ENCODE peak calls at places on chromosomes 7 and 10, in five cellular contexts. N is Ammon's horn, I is germinal center, Y is ovary, R is activated gamma-delta T cell treated with Interleukin-2 at 50 U/mL for 16 hours. S is an unnamed sample.

GRCh38 chr10:89047397-89047796 is 56.8 kb downstream of the FAS start:
- DNase-seq in N (no peak), I (no peak), Y (no peak), R (no peak), S (no peak)

GRCh38 chr10:79376751-79377556 is 29.7 kb downstream of the PPIF start:
- DNase-seq in N (no peak), I (no peak), Y (no peak), R (no peak), S (no peak)

GRCh38 chr10:6649903-6650302 is 69.8 kb upstream of the PRKCQ start:
- DNase-seq in N (no peak), I (no peak), Y (no peak), R (no peak), S (peak)

GRCh38 chr7:139370943-139371313 is 11.2 kb downstream of the LUC7L2 start:
- DNase-seq in N (no peak), I (no peak), Y (no peak), R (no peak), S (no peak)

GRCh38 chr7:92485974-92486373 is 8.2 kb upstream of the ERVW-1 start:
- DNase-seq in N (no peak), I (no peak), Y (no peak), R (no peak), S (no peak)

GRCh38 chr10:92490387-92490786 is 83.5 kb downstream of the IDE start:
- DNase-seq in N (no peak), I (no peak), Y (no peak), R (no peak), S (no peak)

GRCh38 chr7:39356531-39356930 is 209.7 kb upstream of the YAE1 start:
- DNase-seq in N (no peak), I (no peak), Y (no peak), R (no peak), S (no peak)

GRCh38 chr7:117435475-117436043 is 8.3 kb upstream of the ASZ1 start:
- DNase-seq in N (no peak), I (no peak), Y (no peak), R (no peak), S (no peak)

GRCh38 chr10:14588084-14588937 is 186.4 kb downstream of the FAM107B start:
- DNase-seq in N (peak), I (no peak), Y (no peak), R (peak), S (peak)

GRCh38 chr10:84360634-84361365 is 32.4 kb downstream of the CCSER2 start:
- DNase-seq in N (peak), I (no peak), Y (no peak), R (no peak), S (no peak)

GRCh38 chr10:132554991-132555647 is 17.5 kb downstream of the INPP5A start:
- DNase-seq in N (no peak), I (peak), Y (peak), R (peak), S (no peak)

GRCh38 chr7:1449501-1449900 is 9.8 kb downstream of the MICALL2 start:
- DNase-seq in N (no peak), I (no peak), Y (no peak), R (no peak), S (no peak)

GRCh38 chr7:99824091-99824490 is 3.7 kb upstream of the CYP3A43 start:
- DNase-seq in N (no peak), I (no peak), Y (no peak), R (no peak), S (no peak)

GRCh38 chr10:28332699-28333098 is 29.8 kb upstream of the MPP7 start:
- DNase-seq in N (no peak), I (no peak), Y (no peak), R (no peak), S (no peak)

GRCh38 chr10:29026065-29026797 is 262.6 kb upstream of the LYZL1 start:
- DNase-seq in N (no peak), I (no peak), Y (no peak), R (no peak), S (no peak)

S was measured in putamen.